ENCODE peak calls at places on chromosomes 1 and 21, in six cellular contexts. N, G, C, F, L and W are unnamed samples.

GRCh38 chr1:67708606-67709005 is 23.6 kb downstream of the GADD45A start:
- DNase-seq in N (no peak), C (peak), F (no peak), L (no peak), G (no peak), W (no peak)

GRCh38 chr1:28248273-28249012 is 10.9 kb upstream of the SESN2 start:
- DNase-seq in C (peak), G (peak), L (peak), F (peak), N (peak), W (peak)

GRCh38 chr1:2631136-2632050 is 1.4 kb downstream of the MMEL1 start:
- DNase-seq in L (no peak), G (no peak), C (no peak), N (no peak), F (no peak), W (no peak)

GRCh38 chr1:23343246-23344110 is 606 bp downstream of the HNRNPR start:
- DNase-seq in L (no peak), G (peak), C (peak), N (peak), F (peak), W (peak)

GRCh38 chr1:58456470-58456869 is 90.1 kb downstream of the OMA1 start:
- DNase-seq in L (no peak), N (no peak), F (no peak), G (peak), C (peak), W (peak)

GRCh38 chr1:43275826-43276620 is 6.2 kb downstream of the TMEM125 start:
- DNase-seq in G (no peak), F (no peak), N (no peak), C (no peak), L (peak), W (no peak)

GRCh38 chr1:55209247-55209646 is 5.9 kb downstream of the USP24 start:
- DNase-seq in F (no peak), G (no peak), L (no peak), N (no peak), C (peak), W (no peak)

GRCh38 chr1:37513795-37514349 is 694 bp downstream of the MEAF6 start:
- DNase-seq in L (no peak), C (peak), N (no peak), G (peak), F (no peak), W (no peak)

GRCh38 chr1:12186277-12186985 is 19.6 kb downstream of the TNFRSF1B start:
- DNase-seq in G (peak), L (no peak), N (no peak), F (no peak), C (no peak), W (no peak)

GRCh38 chr1:68013351-68013750 is 37.1 kb downstream of the DIRAS3 start:
- DNase-seq in F (no peak), L (no peak), G (no peak), C (no peak), N (no peak), W (no peak)

GRCh38 chr1:167332503-167332902 is 111.8 kb downstream of the POU2F1 start:
- DNase-seq in N (no peak), C (peak), G (peak), L (no peak), F (peak), W (no peak)

GRCh38 chr1:110975265-110975664 is 11.5 kb upstream of the LRIF1 start:
- DNase-seq in F (no peak), C (no peak), L (no peak), N (no peak), G (no peak), W (no peak)

GRCh38 chr1:26277261-26277661 is 2.6 kb upstream of the SH3BGRL3 start:
- DNase-seq in C (no peak), L (no peak), N (no peak), G (no peak), F (no peak), W (no peak)

GRCh38 chr1:173411835-173412742 is 65.0 kb upstream of the PRDX6 start:
- DNase-seq in L (no peak), F (peak), N (peak), C (peak), G (peak), W (peak)

GRCh38 chr1:193753038-193753756 is 566.8 kb upstream of the B3GALT2 start:
- DNase-seq in C (no peak), L (no peak), N (no peak), G (no peak), F (no peak), W (no peak)

GRCh38 chr1:214658785-214659184 is 55.8 kb downstream of the CENPF start:
- DNase-seq in F (peak), N (peak), G (peak), C (peak), L (no peak), W (peak)

GRCh38 chr1:14826172-14826636 is 227.7 kb downstream of the KAZN start:
- DNase-seq in G (peak), L (no peak), N (peak), C (peak), F (peak), W (peak)

GRCh38 chr1:183180213-183180612 is 5.9 kb upstream of the LAMC2 start:
- DNase-seq in N (peak), G (peak), C (peak), L (no peak), F (peak), W (peak)

GRCh38 chr1:183186820-183187219 is 756 bp downstream of the LAMC2 start:
- DNase-seq in F (no peak), C (no peak), G (no peak), L (no peak), N (no peak), W (no peak)

GRCh38 chr1:183180634-183181056 is 5.4 kb upstream of the LAMC2 start:
- DNase-seq in G (peak), N (peak), F (peak), L (no peak), C (peak), W (peak)

GRCh38 chr1:183191833-183192232 is 5.8 kb downstream of the LAMC2 start:
- DNase-seq in N (peak), L (no peak), C (peak), G (peak), F (peak), W (peak)

DNA sequence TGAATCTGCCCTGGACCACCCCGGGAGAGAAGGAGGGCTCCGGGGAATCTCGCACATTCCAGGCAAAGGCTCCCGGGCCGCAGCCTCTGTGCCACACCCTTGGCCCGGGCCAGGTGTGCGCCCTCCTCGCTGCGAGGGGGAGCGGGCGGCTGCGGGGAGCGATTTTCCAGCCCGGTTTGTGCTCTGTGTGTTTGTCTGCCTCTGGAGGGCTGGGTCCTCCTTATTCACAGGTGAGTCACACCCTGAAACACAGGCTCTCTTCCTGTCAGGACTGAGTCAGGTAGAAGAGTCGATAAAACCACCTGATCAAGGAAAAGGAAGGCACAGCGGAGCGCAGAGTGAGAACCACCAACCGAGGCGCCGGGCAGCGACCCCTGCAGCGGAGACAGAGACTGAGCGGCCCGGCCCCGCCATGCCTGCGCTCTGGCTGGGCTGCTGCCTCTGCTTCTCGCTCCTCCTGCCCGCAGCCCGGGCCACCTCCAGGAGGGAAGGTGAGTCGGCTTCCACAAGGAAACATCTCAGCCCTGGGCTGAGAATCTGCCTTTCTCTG is at the start of gene LAMC2:
- DNase-seq in N (peak), F (no peak), L (no peak), G (no peak), C (peak), W (no peak)
- TF ChIP-seq CTCF in N (peak), F (no peak), L (peak), G (no peak), C (peak), W (no peak)

GRCh38 chr1:164562947-164563346 is 4.0 kb downstream of the PBX1 start:
- DNase-seq in L (no peak), G (no peak), F (no peak), C (peak), N (peak), W (no peak)
- H3K4me3 ChIP-seq in L (peak), G (peak), F (peak), C (peak), N (peak), W (peak)

GRCh38 chr1:226687476-226687875 is 51.6 kb downstream of the ITPKB start:
- DNase-seq in C (no peak), F (no peak), N (no peak), G (no peak), L (no peak), W (no peak)
- TF ChIP-seq CTCF in C (no peak), F (no peak), N (no peak), G (no peak), L (no peak), W (no peak)

GRCh38 chr21:41678944-41679343 is 87.9 kb downstream of the RIPK4 start:
- DNase-seq in N (peak), G (peak), C (peak), F (peak), L (peak), W (peak)

GRCh38 chr21:41681939-41682718 is 84.7 kb downstream of the RIPK4 start:
- DNase-seq in L (no peak), G (no peak), N (no peak), C (no peak), F (no peak), W (no peak)

GRCh38 chr21:41682719-41683179 is 84.1 kb downstream of the RIPK4 start:
- DNase-seq in G (no peak), N (no peak), F (no peak), C (no peak), L (no peak), W (no peak)

GRCh38 chr21:41680444-41681335 is 86.2 kb downstream of the RIPK4 start:
- DNase-seq in L (no peak), G (no peak), N (no peak), C (no peak), F (no peak), W (no peak)

DNA sequence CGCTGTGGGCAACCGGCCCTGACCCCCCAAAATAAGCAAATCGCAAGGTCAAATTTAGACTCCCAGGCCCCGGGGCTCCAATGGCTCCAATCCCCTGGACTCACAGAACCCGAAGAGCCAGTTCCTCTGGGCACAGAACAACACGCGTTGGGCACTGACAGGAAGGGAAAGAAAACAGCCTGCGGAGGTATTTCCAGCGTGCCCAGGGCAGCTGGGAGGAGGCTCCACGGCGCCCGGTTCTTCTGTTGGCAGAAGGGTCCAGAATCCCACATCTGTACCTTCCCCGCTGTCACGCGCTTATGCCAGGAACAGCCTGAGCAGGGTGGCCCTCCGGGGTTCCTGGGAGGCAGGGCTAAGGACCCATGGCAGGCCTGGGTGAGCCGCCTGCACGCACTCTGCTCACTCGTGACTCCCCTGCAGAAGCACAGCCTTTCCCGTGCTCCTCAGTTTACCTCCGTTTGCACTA is 85.5 kb downstream of the RIPK4 start:
- DNase-seq in F (no peak), G (no peak), N (no peak), C (no peak), L (no peak), W (no peak)
- H3K4me3 ChIP-seq in F (no peak), G (no peak), N (no peak), C (no peak), L (peak), W (no peak)

DNA sequence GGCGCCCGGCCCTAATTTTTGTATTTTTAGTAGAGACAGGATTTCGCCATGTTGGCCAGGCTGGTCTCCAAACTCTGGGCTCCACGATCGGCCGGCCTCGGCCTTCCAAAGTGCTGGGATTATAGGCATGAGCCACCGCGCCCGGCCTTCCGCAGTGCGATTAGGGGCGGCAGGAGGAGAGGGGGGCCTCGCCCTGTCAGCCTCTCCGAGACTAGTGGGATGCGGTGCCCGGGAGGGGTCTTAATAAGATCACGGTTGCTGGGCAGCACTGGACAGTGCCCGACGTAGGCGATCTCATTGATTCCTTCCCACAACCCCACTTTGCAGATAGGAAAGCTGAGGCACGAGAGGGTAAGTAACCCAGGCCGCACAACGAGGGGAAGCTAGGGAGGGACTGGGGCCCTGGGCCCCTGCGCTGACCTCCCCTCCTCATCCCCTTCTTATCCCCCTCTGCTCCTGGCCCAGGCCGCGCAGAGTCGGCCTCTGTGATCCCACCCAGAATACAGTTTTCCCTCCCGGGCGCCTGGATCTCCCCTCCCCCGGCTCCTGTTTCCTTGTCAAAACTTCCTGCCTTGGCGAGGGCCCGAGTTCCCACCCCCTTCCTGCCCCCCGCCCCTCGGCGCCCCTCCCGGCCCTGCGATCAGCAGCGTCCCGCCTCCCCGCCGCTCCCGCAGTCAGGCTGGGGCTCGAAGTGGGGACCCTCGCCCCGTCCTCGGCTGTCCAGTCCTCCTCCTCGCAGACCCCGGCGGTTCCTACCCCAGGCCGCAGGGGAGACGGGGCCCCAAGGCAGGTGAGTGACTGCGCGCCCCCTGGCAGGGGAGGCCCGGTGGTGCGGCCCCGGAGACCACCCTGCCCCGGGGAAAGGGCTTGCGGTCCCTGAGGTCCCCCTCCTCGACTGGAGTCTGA is at the start of gene PEAR1:
- DNase-seq in F (peak), L (no peak), C (peak), N (no peak), G (peak), W (no peak)
- TF ChIP-seq CTCF in F (no peak), L (no peak), C (no peak), N (peak), G (no peak), W (no peak)